ENCODE peak calls at places on chromosomes 12 and 14, in five cellular contexts. G is lower leg skin, F is A549, U is kidney epithelial cell, B is transverse colon. Q is an unnamed sample.

GRCh38 chr14:50821471-50822464 is 9.2 kb downstream of the NIN start:
- DNase-seq in G (peak), F (no peak), U (no peak), B (peak), Q (no peak)

GRCh38 chr14:59208224-59208814 is 19.9 kb downstream of the DAAM1 start:
- DNase-seq in G (no peak), F (no peak), U (no peak), B (no peak), Q (no peak)

GRCh38 chr12:107318804-107319535 is 225.6 kb upstream of the CRY1 start:
- DNase-seq in G (no peak), F (peak), U (no peak), B (peak), Q (no peak)

GRCh38 chr12:46430340-46430948 is 57.9 kb upstream of the SLC38A2 start:
- DNase-seq in G (no peak), F (peak), U (peak), B (no peak), Q (peak)

GRCh38 chr14:23009483-23009938 is 432 bp downstream of the C14orf93 start:
- DNase-seq in G (no peak), F (no peak), U (no peak), B (no peak), Q (no peak)

GRCh38 chr14:104782823-104783170 is 12.8 kb downstream of the AKT1 start:
- DNase-seq in G (no peak), F (no peak), U (no peak), B (no peak), Q (no peak)

GRCh38 chr14:31411218-31411727 is 9.1 kb downstream of the HEATR5A start:
- DNase-seq in G (no peak), F (no peak), U (no peak), B (no peak), Q (no peak)

GRCh38 chr12:131471271-131471905 is 239.5 kb upstream of the SFSWAP start:
- DNase-seq in G (no peak), F (no peak), U (no peak), B (no peak), Q (no peak)

GRCh38 chr12:130127527-130127908 is 34.7 kb upstream of the FZD10 start:
- DNase-seq in G (peak), F (peak), U (no peak), B (no peak), Q (no peak)

GRCh38 chr14:101010835-101011234 is 107.3 kb upstream of the RTL1 start:
- DNase-seq in G (no peak), F (no peak), U (no peak), B (no peak), Q (no peak)

GRCh38 chr14:101010293-101010692 is 106.8 kb upstream of the RTL1 start:
- DNase-seq in G (no peak), F (no peak), U (no peak), B (no peak), Q (no peak)

GRCh38 chr14:101008196-101008595 is 104.7 kb upstream of the RTL1 start:
- DNase-seq in G (no peak), F (no peak), U (no peak), B (no peak), Q (no peak)

GRCh38 chr14:101008631-101009336 is 105.3 kb upstream of the RTL1 start:
- DNase-seq in G (no peak), F (no peak), U (no peak), B (no peak), Q (no peak)

DNA sequence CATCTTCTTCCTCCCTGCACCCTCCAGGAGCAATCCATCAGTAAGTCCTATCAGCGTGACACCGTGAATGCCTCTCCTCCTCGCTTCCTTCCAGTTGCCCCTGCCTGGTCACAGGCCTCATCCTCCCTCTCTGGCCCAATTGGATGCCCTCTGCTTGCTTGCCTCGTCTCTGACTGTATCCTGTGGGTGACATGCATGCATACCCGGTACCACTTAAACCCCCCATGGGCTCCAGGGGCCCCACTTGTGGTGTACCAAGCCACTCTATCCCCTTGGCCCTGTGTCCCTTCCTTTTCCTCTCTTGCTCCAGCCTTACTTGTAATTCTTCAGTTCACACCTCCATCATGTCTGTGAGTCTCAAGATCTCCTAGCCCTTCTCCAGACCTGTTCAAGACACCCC is 106.0 kb upstream of the RTL1 start:
- DNase-seq in G (no peak), F (no peak), U (no peak), B (no peak), Q (no peak)
- H3K4me3 ChIP-seq in G (no peak), F (no peak), U (no peak), B (no peak), Q (no peak)

DNA sequence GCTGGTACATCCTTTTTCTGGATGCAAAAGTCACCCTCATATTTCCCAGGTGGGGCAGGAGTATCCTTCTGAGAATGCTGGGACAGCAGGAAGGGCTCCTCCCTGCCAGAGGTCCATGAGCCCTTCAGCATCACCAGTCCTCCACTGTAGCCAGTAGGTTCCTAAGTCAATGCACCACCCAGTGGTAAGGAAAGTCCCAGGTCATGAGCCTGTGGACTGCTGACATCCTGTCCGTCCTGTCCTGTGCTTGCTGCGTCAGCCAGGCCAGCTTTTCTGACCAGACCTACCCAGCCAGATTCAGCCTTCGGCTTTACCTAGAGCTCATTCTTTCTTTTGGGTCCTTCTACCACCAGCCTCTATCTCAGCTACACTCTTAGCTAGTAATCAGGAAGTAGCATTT is 23.0 kb upstream of the ACTN1 start:
- DNase-seq in G (no peak), F (peak), U (no peak), B (peak), Q (no peak)
- TF ChIP-seq CTCF in G (no peak), F (peak), U (no peak), B (peak), Q (peak)

DNA sequence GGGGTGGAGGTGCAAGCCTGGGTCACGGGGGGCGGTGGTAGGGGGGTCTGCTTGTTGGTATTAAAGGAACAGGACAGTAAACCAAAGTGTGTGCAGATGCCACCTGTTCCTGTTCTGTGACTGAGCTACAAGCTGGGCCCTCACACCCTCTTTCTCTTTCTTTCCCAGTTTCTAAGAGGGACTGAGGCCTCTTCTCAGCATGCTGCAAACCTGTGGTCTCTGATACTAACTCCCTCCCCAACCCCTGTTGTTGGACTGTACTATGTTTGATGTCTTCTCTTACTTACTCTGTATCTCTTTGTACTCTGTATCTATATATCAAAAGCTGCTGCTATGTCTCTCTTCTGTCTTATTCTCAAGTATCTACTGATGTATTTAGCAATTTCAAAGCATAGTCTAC is 6.9 kb upstream of the PIP4K2C start:
- DNase-seq in G (no peak), F (no peak), U (no peak), B (no peak), Q (no peak)
- H3K4me3 ChIP-seq in G (no peak), F (no peak), U (no peak), B (no peak), Q (no peak)

GRCh38 chr12:53981652-53982565 is 3.0 kb upstream of the HOXC10 start:
- DNase-seq in G (no peak), F (no peak), U (no peak), B (no peak), Q (no peak)
- TF ChIP-seq CTCF in G (no peak), F (no peak), U (no peak), B (no peak), Q (no peak)

DNA sequence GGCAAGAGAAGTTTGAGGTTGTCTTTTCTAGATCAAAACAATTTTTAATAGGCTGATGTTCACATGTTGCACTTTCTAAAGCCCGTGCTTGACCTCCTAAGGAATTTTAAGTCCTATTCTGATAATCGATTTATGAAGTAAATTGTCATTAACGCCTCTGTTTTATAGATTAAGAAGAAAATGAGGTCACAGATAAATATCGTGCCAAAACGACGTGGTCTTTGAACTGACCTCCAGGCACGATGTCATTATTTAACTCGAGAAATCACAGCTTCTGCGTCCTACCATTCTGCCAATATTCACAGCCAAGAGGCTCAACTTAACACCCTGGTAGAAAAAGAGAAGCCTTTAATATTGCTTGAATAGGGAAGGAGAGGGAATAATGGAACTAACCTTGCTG is 862 bp upstream of the EEA1 start:
- DNase-seq in G (no peak), F (peak), U (no peak), B (no peak), Q (no peak)
- H3K4me3 ChIP-seq in G (peak), F (peak), U (peak), B (peak), Q (peak)

DNA sequence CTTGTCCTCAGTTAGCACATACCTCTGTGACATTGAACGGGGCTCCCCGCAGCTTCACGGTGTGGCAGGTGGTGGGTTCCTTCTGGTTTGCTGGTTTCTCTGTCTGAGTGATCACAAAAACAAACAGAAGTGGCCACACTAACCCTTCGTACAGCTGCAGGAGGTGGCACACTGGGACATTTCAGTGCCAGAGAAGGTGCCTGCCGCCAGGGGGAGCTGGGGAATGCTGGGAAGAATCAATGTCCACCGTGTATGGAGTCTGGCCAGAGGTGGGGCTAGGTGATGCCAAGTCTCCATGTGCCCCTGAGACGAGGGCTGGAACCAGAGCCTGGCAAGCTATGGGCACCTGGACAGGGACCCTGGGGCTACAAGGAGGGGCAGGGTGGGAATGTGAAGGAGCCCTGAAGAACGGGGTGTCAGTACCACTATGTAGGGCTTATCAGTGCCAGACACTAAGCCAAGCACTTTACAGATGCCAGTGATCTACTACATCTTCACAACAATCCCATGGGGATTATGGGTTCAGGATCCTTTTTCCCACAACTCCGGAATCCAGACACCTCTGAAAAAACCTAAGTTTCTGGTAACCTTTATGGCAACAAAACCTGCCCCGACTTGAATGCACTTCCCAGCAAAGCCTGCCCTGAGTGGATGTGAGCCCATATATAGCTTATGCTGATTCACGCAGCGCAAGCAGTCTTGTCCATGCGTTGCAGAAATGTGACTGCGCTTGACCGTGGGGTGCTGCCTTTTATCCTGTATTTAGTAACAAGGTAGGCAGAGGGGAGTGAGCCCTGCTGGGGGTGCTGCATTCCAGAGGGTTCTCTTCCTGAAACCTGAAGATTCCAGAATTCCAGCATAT is 10.8 kb downstream of the RBM19 start:
- DNase-seq in G (no peak), F (peak), U (no peak), B (peak), Q (no peak)
- TF ChIP-seq CTCF in G (no peak), F (peak), U (peak), B (peak), Q (peak)

DNA sequence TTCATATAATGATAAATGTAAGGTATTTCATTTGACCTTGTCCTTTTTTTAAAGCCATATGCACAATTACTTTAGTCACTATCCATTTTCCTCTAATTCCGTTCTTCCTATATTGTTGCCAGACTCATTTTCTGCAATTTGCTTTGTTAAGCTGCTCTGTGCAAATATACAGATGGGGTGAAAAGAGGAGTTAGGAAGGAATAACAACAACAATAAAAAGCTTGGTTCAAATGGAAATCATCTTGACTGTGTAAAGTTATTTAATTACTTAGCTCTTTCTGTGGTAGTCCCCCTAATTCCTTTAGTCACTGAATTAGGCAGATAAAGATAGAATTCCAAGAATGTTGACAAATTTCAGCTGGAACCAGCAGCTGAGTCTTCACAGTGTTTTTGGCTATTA is 838.0 kb downstream of the RPS29 start:
- DNase-seq in G (no peak), F (no peak), U (no peak), B (no peak), Q (no peak)
- H3K4me3 ChIP-seq in G (no peak), F (no peak), U (no peak), B (no peak), Q (no peak)

Q was measured in BJ.